ENCODE peak calls at places on chromosome 2, in six cellular contexts. One of them, this sample, is unnamed.

GRCh38 chr2:102621630-102622029 is 2.3 kb downstream of the SLC9A2 start:
- DNase-seq in T-helper 2 cell: no peak
- DNase-seq in activated T-helper 1 cell treated with anti-CD3 and anti-CD28 coated beads, Interleukin-2, amount 50 U/mL, for 16 hours: no peak
- DNase-seq in stimulated activated CD4-positive, alpha-beta T cell treated with anti-CD3 and anti-CD28 coated beads, Interleukin-15, amount 100 ng/mL, for 1 hour: no peak
- DNase-seq in GM18507: no peak
- DNase-seq in KBM-7: no peak
- DNase-seq in this sample: no peak

GRCh38 chr2:240604939-240605716 is 18.6 kb downstream of the CAPN10 start:
- DNase-seq in T-helper 2 cell: no peak
- DNase-seq in stimulated activated CD4-positive, alpha-beta T cell treated with anti-CD3 and anti-CD28 coated beads, Interleukin-15, amount 100 ng/mL, for 1 hour: no peak
- DNase-seq in activated T-helper 1 cell treated with anti-CD3 and anti-CD28 coated beads, Interleukin-2, amount 50 U/mL, for 16 hours: no peak
- DNase-seq in GM18507: no peak
- DNase-seq in KBM-7: no peak
- DNase-seq in this sample: no peak

GRCh38 chr2:111139637-111140317 is 19.1 kb downstream of the BCL2L11 start:
- DNase-seq in stimulated activated CD4-positive, alpha-beta T cell treated with anti-CD3 and anti-CD28 coated beads, Interleukin-15, amount 100 ng/mL, for 1 hour: no peak
- DNase-seq in T-helper 2 cell: no peak
- DNase-seq in KBM-7: no peak
- DNase-seq in GM18507: no peak
- DNase-seq in activated T-helper 1 cell treated with anti-CD3 and anti-CD28 coated beads, Interleukin-2, amount 50 U/mL, for 16 hours: no peak
- DNase-seq in this sample: no peak

GRCh38 chr2:11393711-11394236 is 49.3 kb upstream of the ROCK2 start:
- DNase-seq in GM18507: no peak
- DNase-seq in activated T-helper 1 cell treated with anti-CD3 and anti-CD28 coated beads, Interleukin-2, amount 50 U/mL, for 16 hours: no peak
- DNase-seq in KBM-7: no peak
- DNase-seq in T-helper 2 cell: no peak
- DNase-seq in stimulated activated CD4-positive, alpha-beta T cell treated with anti-CD3 and anti-CD28 coated beads, Interleukin-15, amount 100 ng/mL, for 1 hour: no peak
- DNase-seq in this sample: no peak

GRCh38 chr2:9021563-9022211 is 18.2 kb upstream of the MBOAT2 start:
- DNase-seq in KBM-7: no peak
- DNase-seq in GM18507: no peak
- DNase-seq in T-helper 2 cell: no peak
- DNase-seq in activated T-helper 1 cell treated with anti-CD3 and anti-CD28 coated beads, Interleukin-2, amount 50 U/mL, for 16 hours: no peak
- DNase-seq in stimulated activated CD4-positive, alpha-beta T cell treated with anti-CD3 and anti-CD28 coated beads, Interleukin-15, amount 100 ng/mL, for 1 hour: no peak
- DNase-seq in this sample: no peak

GRCh38 chr2:40511661-40512213 is 59.8 kb upstream of the SLC8A1 start:
- DNase-seq in KBM-7: peak
- DNase-seq in GM18507: no peak
- DNase-seq in T-helper 2 cell: no peak
- DNase-seq in stimulated activated CD4-positive, alpha-beta T cell treated with anti-CD3 and anti-CD28 coated beads, Interleukin-15, amount 100 ng/mL, for 1 hour: no peak
- DNase-seq in activated T-helper 1 cell treated with anti-CD3 and anti-CD28 coated beads, Interleukin-2, amount 50 U/mL, for 16 hours: no peak
- DNase-seq in this sample: no peak

GRCh38 chr2:121748202-121748601 is 7.2 kb upstream of the TSN start:
- DNase-seq in stimulated activated CD4-positive, alpha-beta T cell treated with anti-CD3 and anti-CD28 coated beads, Interleukin-15, amount 100 ng/mL, for 1 hour: no peak
- DNase-seq in T-helper 2 cell: peak
- DNase-seq in GM18507: no peak
- DNase-seq in activated T-helper 1 cell treated with anti-CD3 and anti-CD28 coated beads, Interleukin-2, amount 50 U/mL, for 16 hours: no peak
- DNase-seq in KBM-7: peak
- DNase-seq in this sample: no peak

GRCh38 chr2:31978998-31979397 is 31.8 kb downstream of the MEMO1 start:
- DNase-seq in T-helper 2 cell: no peak
- DNase-seq in stimulated activated CD4-positive, alpha-beta T cell treated with anti-CD3 and anti-CD28 coated beads, Interleukin-15, amount 100 ng/mL, for 1 hour: no peak
- DNase-seq in KBM-7: no peak
- DNase-seq in activated T-helper 1 cell treated with anti-CD3 and anti-CD28 coated beads, Interleukin-2, amount 50 U/mL, for 16 hours: no peak
- DNase-seq in GM18507: no peak
- DNase-seq in this sample: no peak

GRCh38 chr2:155747531-155747930 is 585.0 kb downstream of the NR4A2 start:
- DNase-seq in stimulated activated CD4-positive, alpha-beta T cell treated with anti-CD3 and anti-CD28 coated beads, Interleukin-15, amount 100 ng/mL, for 1 hour: no peak
- DNase-seq in activated T-helper 1 cell treated with anti-CD3 and anti-CD28 coated beads, Interleukin-2, amount 50 U/mL, for 16 hours: no peak
- DNase-seq in T-helper 2 cell: no peak
- DNase-seq in GM18507: no peak
- DNase-seq in KBM-7: no peak
- DNase-seq in this sample: no peak

GRCh38 chr2:32743480-32744236 is 115.8 kb downstream of the TTC27 start:
- DNase-seq in GM18507: no peak
- DNase-seq in activated T-helper 1 cell treated with anti-CD3 and anti-CD28 coated beads, Interleukin-2, amount 50 U/mL, for 16 hours: no peak
- DNase-seq in T-helper 2 cell: no peak
- DNase-seq in stimulated activated CD4-positive, alpha-beta T cell treated with anti-CD3 and anti-CD28 coated beads, Interleukin-15, amount 100 ng/mL, for 1 hour: no peak
- DNase-seq in KBM-7: no peak
- DNase-seq in this sample: no peak

GRCh38 chr2:98379311-98380202 is 33.3 kb downstream of the CNGA3 start:
- DNase-seq in T-helper 2 cell: no peak
- DNase-seq in activated T-helper 1 cell treated with anti-CD3 and anti-CD28 coated beads, Interleukin-2, amount 50 U/mL, for 16 hours: no peak
- DNase-seq in KBM-7: no peak
- DNase-seq in stimulated activated CD4-positive, alpha-beta T cell treated with anti-CD3 and anti-CD28 coated beads, Interleukin-15, amount 100 ng/mL, for 1 hour: no peak
- DNase-seq in GM18507: no peak
- DNase-seq in this sample: no peak

GRCh38 chr2:179005976-179006375 is 44.0 kb downstream of the CCDC141 start:
- DNase-seq in GM18507: no peak
- DNase-seq in T-helper 2 cell: no peak
- DNase-seq in KBM-7: no peak
- DNase-seq in stimulated activated CD4-positive, alpha-beta T cell treated with anti-CD3 and anti-CD28 coated beads, Interleukin-15, amount 100 ng/mL, for 1 hour: no peak
- DNase-seq in activated T-helper 1 cell treated with anti-CD3 and anti-CD28 coated beads, Interleukin-2, amount 50 U/mL, for 16 hours: no peak
- DNase-seq in this sample: no peak

GRCh38 chr2:191304939-191305875 is 60.0 kb downstream of the MYO1B start:
- DNase-seq in stimulated activated CD4-positive, alpha-beta T cell treated with anti-CD3 and anti-CD28 coated beads, Interleukin-15, amount 100 ng/mL, for 1 hour: no peak
- DNase-seq in GM18507: no peak
- DNase-seq in activated T-helper 1 cell treated with anti-CD3 and anti-CD28 coated beads, Interleukin-2, amount 50 U/mL, for 16 hours: no peak
- DNase-seq in KBM-7: no peak
- DNase-seq in T-helper 2 cell: no peak
- DNase-seq in this sample: no peak

GRCh38 chr2:168894101-168894500 is 3.9 kb upstream of the SPC25 start:
- DNase-seq in KBM-7: no peak
- DNase-seq in stimulated activated CD4-positive, alpha-beta T cell treated with anti-CD3 and anti-CD28 coated beads, Interleukin-15, amount 100 ng/mL, for 1 hour: no peak
- DNase-seq in GM18507: no peak
- DNase-seq in T-helper 2 cell: no peak
- DNase-seq in activated T-helper 1 cell treated with anti-CD3 and anti-CD28 coated beads, Interleukin-2, amount 50 U/mL, for 16 hours: no peak
- DNase-seq in this sample: no peak

GRCh38 chr2:72745679-72746368 is 80.0 kb downstream of the EXOC6B start:
- DNase-seq in stimulated activated CD4-positive, alpha-beta T cell treated with anti-CD3 and anti-CD28 coated beads, Interleukin-15, amount 100 ng/mL, for 1 hour: no peak
- DNase-seq in activated T-helper 1 cell treated with anti-CD3 and anti-CD28 coated beads, Interleukin-2, amount 50 U/mL, for 16 hours: no peak
- DNase-seq in KBM-7: peak
- DNase-seq in T-helper 2 cell: peak
- DNase-seq in GM18507: no peak
- DNase-seq in this sample: no peak

GRCh38 chr2:4246364-4247131 is 543.2 kb downstream of the DCDC2C start:
- DNase-seq in KBM-7: no peak
- DNase-seq in activated T-helper 1 cell treated with anti-CD3 and anti-CD28 coated beads, Interleukin-2, amount 50 U/mL, for 16 hours: no peak
- DNase-seq in GM18507: no peak
- DNase-seq in stimulated activated CD4-positive, alpha-beta T cell treated with anti-CD3 and anti-CD28 coated beads, Interleukin-15, amount 100 ng/mL, for 1 hour: no peak
- DNase-seq in T-helper 2 cell: no peak
- DNase-seq in this sample: no peak

GRCh38 chr2:63484901-63485300 is 103.4 kb downstream of the WDPCP start:
- DNase-seq in GM18507: no peak
- DNase-seq in T-helper 2 cell: no peak
- DNase-seq in KBM-7: no peak
- DNase-seq in stimulated activated CD4-positive, alpha-beta T cell treated with anti-CD3 and anti-CD28 coated beads, Interleukin-15, amount 100 ng/mL, for 1 hour: no peak
- DNase-seq in activated T-helper 1 cell treated with anti-CD3 and anti-CD28 coated beads, Interleukin-2, amount 50 U/mL, for 16 hours: no peak
- DNase-seq in this sample: no peak

GRCh38 chr2:214484239-214484638 is 73.4 kb downstream of the VWC2L start:
- DNase-seq in stimulated activated CD4-positive, alpha-beta T cell treated with anti-CD3 and anti-CD28 coated beads, Interleukin-15, amount 100 ng/mL, for 1 hour: no peak
- DNase-seq in activated T-helper 1 cell treated with anti-CD3 and anti-CD28 coated beads, Interleukin-2, amount 50 U/mL, for 16 hours: no peak
- DNase-seq in GM18507: no peak
- DNase-seq in KBM-7: no peak
- DNase-seq in T-helper 2 cell: no peak
- DNase-seq in this sample: no peak

GRCh38 chr2:234683950-234684349 is 187.1 kb upstream of the ARL4C start:
- DNase-seq in activated T-helper 1 cell treated with anti-CD3 and anti-CD28 coated beads, Interleukin-2, amount 50 U/mL, for 16 hours: no peak
- DNase-seq in T-helper 2 cell: no peak
- DNase-seq in GM18507: no peak
- DNase-seq in KBM-7: no peak
- DNase-seq in stimulated activated CD4-positive, alpha-beta T cell treated with anti-CD3 and anti-CD28 coated beads, Interleukin-15, amount 100 ng/mL, for 1 hour: no peak
- DNase-seq in this sample: no peak

GRCh38 chr2:183037660-183038340 is 457 bp downstream of the NCKAP1 start:
- DNase-seq in activated T-helper 1 cell treated with anti-CD3 and anti-CD28 coated beads, Interleukin-2, amount 50 U/mL, for 16 hours: peak
- DNase-seq in KBM-7: peak
- DNase-seq in stimulated activated CD4-positive, alpha-beta T cell treated with anti-CD3 and anti-CD28 coated beads, Interleukin-15, amount 100 ng/mL, for 1 hour: peak
- DNase-seq in T-helper 2 cell: peak
- DNase-seq in GM18507: no peak
- DNase-seq in this sample: peak

GRCh38 chr2:46306320-46306719 is 9.1 kb downstream of the EPAS1 start:
- DNase-seq in KBM-7: no peak
- DNase-seq in T-helper 2 cell: no peak
- DNase-seq in GM18507: no peak
- DNase-seq in activated T-helper 1 cell treated with anti-CD3 and anti-CD28 coated beads, Interleukin-2, amount 50 U/mL, for 16 hours: no peak
- DNase-seq in stimulated activated CD4-positive, alpha-beta T cell treated with anti-CD3 and anti-CD28 coated beads, Interleukin-15, amount 100 ng/mL, for 1 hour: no peak
- DNase-seq in this sample: no peak

GRCh38 chr2:181785677-181786344 is 105.5 kb upstream of the NEUROD1 start:
- DNase-seq in GM18507: no peak
- DNase-seq in T-helper 2 cell: no peak
- DNase-seq in stimulated activated CD4-positive, alpha-beta T cell treated with anti-CD3 and anti-CD28 coated beads, Interleukin-15, amount 100 ng/mL, for 1 hour: no peak
- DNase-seq in KBM-7: no peak
- DNase-seq in activated T-helper 1 cell treated with anti-CD3 and anti-CD28 coated beads, Interleukin-2, amount 50 U/mL, for 16 hours: no peak
- DNase-seq in this sample: no peak

GRCh38 chr2:54394392-54394791 is 61.7 kb upstream of the SPTBN1 start:
- DNase-seq in GM18507: no peak
- DNase-seq in KBM-7: no peak
- DNase-seq in stimulated activated CD4-positive, alpha-beta T cell treated with anti-CD3 and anti-CD28 coated beads, Interleukin-15, amount 100 ng/mL, for 1 hour: no peak
- DNase-seq in T-helper 2 cell: peak
- DNase-seq in activated T-helper 1 cell treated with anti-CD3 and anti-CD28 coated beads, Interleukin-2, amount 50 U/mL, for 16 hours: no peak
- DNase-seq in this sample: no peak

GRCh38 chr2:11944311-11944710 is 197.9 kb downstream of the LPIN1 start:
- DNase-seq in T-helper 2 cell: no peak
- DNase-seq in KBM-7: no peak
- DNase-seq in stimulated activated CD4-positive, alpha-beta T cell treated with anti-CD3 and anti-CD28 coated beads, Interleukin-15, amount 100 ng/mL, for 1 hour: no peak
- DNase-seq in activated T-helper 1 cell treated with anti-CD3 and anti-CD28 coated beads, Interleukin-2, amount 50 U/mL, for 16 hours: no peak
- DNase-seq in GM18507: no peak
- DNase-seq in this sample: no peak

GRCh38 chr2:196925768-196926561 is 542 bp downstream of the PGAP1 start:
- DNase-seq in stimulated activated CD4-positive, alpha-beta T cell treated with anti-CD3 and anti-CD28 coated beads, Interleukin-15, amount 100 ng/mL, for 1 hour: no peak
- DNase-seq in KBM-7: peak
- DNase-seq in T-helper 2 cell: peak
- DNase-seq in activated T-helper 1 cell treated with anti-CD3 and anti-CD28 coated beads, Interleukin-2, amount 50 U/mL, for 16 hours: no peak
- DNase-seq in GM18507: no peak
- DNase-seq in this sample: no peak

GRCh38 chr2:190765386-190766173 is 115.0 kb upstream of the GLS start:
- DNase-seq in activated T-helper 1 cell treated with anti-CD3 and anti-CD28 coated beads, Interleukin-2, amount 50 U/mL, for 16 hours: no peak
- DNase-seq in stimulated activated CD4-positive, alpha-beta T cell treated with anti-CD3 and anti-CD28 coated beads, Interleukin-15, amount 100 ng/mL, for 1 hour: no peak
- DNase-seq in KBM-7: no peak
- DNase-seq in GM18507: no peak
- DNase-seq in T-helper 2 cell: no peak
- DNase-seq in this sample: no peak

GRCh38 chr2:210688071-210688470 is 131.7 kb downstream of the CPS1 start:
- DNase-seq in activated T-helper 1 cell treated with anti-CD3 and anti-CD28 coated beads, Interleukin-2, amount 50 U/mL, for 16 hours: no peak
- DNase-seq in GM18507: no peak
- DNase-seq in stimulated activated CD4-positive, alpha-beta T cell treated with anti-CD3 and anti-CD28 coated beads, Interleukin-15, amount 100 ng/mL, for 1 hour: no peak
- DNase-seq in KBM-7: no peak
- DNase-seq in T-helper 2 cell: no peak
- DNase-seq in this sample: no peak

GRCh38 chr2:54581326-54582039 is 125.4 kb downstream of the SPTBN1 start:
- DNase-seq in T-helper 2 cell: peak
- DNase-seq in GM18507: no peak
- DNase-seq in activated T-helper 1 cell treated with anti-CD3 and anti-CD28 coated beads, Interleukin-2, amount 50 U/mL, for 16 hours: no peak
- DNase-seq in KBM-7: peak
- DNase-seq in stimulated activated CD4-positive, alpha-beta T cell treated with anti-CD3 and anti-CD28 coated beads, Interleukin-15, amount 100 ng/mL, for 1 hour: no peak
- DNase-seq in this sample: no peak

GRCh38 chr2:191686079-191686478 is 8.1 kb downstream of the NABP1 start:
- DNase-seq in KBM-7: no peak
- DNase-seq in stimulated activated CD4-positive, alpha-beta T cell treated with anti-CD3 and anti-CD28 coated beads, Interleukin-15, amount 100 ng/mL, for 1 hour: no peak
- DNase-seq in activated T-helper 1 cell treated with anti-CD3 and anti-CD28 coated beads, Interleukin-2, amount 50 U/mL, for 16 hours: no peak
- DNase-seq in GM18507: no peak
- DNase-seq in T-helper 2 cell: no peak
- DNase-seq in this sample: no peak

GRCh38 chr2:120869659-120870466 is 134.2 kb downstream of the GLI2 start:
- DNase-seq in T-helper 2 cell: no peak
- DNase-seq in KBM-7: no peak
- DNase-seq in activated T-helper 1 cell treated with anti-CD3 and anti-CD28 coated beads, Interleukin-2, amount 50 U/mL, for 16 hours: no peak
- DNase-seq in stimulated activated CD4-positive, alpha-beta T cell treated with anti-CD3 and anti-CD28 coated beads, Interleukin-15, amount 100 ng/mL, for 1 hour: no peak
- DNase-seq in GM18507: no peak
- DNase-seq in this sample: no peak

This sample was measured in mesothelial cell of epicardium.